ENCODE peak calls at places on chromosomes 4 and X, in nine cellular contexts. C is AML-193, S is RPMI7951, J is ecto neural progenitor cell, K is NCI-H446, X is ELR, P is AG04450, Y is body of pancreas, L is neural crest cell. H is an unnamed sample.

GRCh38 chr4:31089815-31090214 is 369.6 kb downstream of the PCDH7 start:
- DNase-seq in X (peak; percentile 39), J (no peak), P (no peak), L (no peak), K (peak; percentile 7), C (no peak), Y (peak; percentile 80), S (no peak), H (peak; percentile 90)

GRCh38 chrX:154541896-154542722 is 4.5 kb downstream of the G6PD start:
- DNase-seq in L (no peak), C (peak; percentile 31), P (peak; percentile 87), Y (peak; percentile 76), X (peak; percentile 92), S (peak; percentile 93), J (no peak), K (no peak), H (peak; percentile 90)

GRCh38 chrX:77451041-77451440 is 3.9 kb downstream of the FGF16 start:
- DNase-seq in S (peak; percentile 61), X (peak; percentile 68), P (no peak), K (no peak), J (no peak), Y (no peak), C (no peak), L (no peak), H (peak; percentile 34)

GRCh38 chr4:146029939-146030710 is 91.5 kb upstream of the ZNF827 start:
- DNase-seq in X (no peak), P (no peak), S (peak; percentile 9), L (no peak), J (no peak), C (no peak), K (no peak), Y (peak; percentile 15), H (no peak)

GRCh38 chr4:175456131-175456530 is 355.9 kb downstream of the GPM6A start:
- DNase-seq in S (no peak), Y (no peak), P (no peak), K (no peak), J (no peak), C (no peak), L (no peak), X (no peak), H (no peak)

GRCh38 chr4:1610791-1611500 is 73.2 kb downstream of the FAM53A start:
- DNase-seq in J (no peak), P (no peak), L (no peak), X (no peak), Y (no peak), C (no peak), S (no peak), K (no peak), H (no peak)

GRCh38 chr4:69710580-69710979 is 49.8 kb downstream of the SULT1B1 start:
- DNase-seq in L (no peak), P (no peak), J (no peak), S (no peak), X (no peak), Y (no peak), K (no peak), C (no peak), H (no peak)

GRCh38 chrX:130114141-130114561 is 3.9 kb upstream of the ELF4 start:
- DNase-seq in J (no peak), K (no peak), C (no peak), P (no peak), S (peak; percentile 70), X (peak; percentile 76), L (no peak), Y (no peak), H (no peak)

GRCh38 chrX:132107291-132107690 is 20.5 kb downstream of the FRMD7 start:
- DNase-seq in X (no peak), L (no peak), S (no peak), K (no peak), Y (no peak), C (no peak), P (no peak), J (no peak), H (no peak)

GRCh38 chr4:112214397-112215264 is 17.0 kb upstream of the AP1AR start:
- DNase-seq in C (peak; percentile 21), L (no peak), S (peak; percentile 41), X (peak; percentile 68), J (no peak), P (no peak), K (peak; percentile 3), Y (no peak), H (peak; percentile 30)

GRCh38 chrX:46777971-46778810 is 19.3 kb upstream of the SLC9A7 start:
- DNase-seq in Y (no peak), X (peak; percentile 30), J (no peak), C (no peak), S (peak; percentile 66), K (no peak), P (no peak), L (no peak), H (peak; percentile 45)

GRCh38 chrX:9471571-9471985 is 6.7 kb downstream of the TBL1X start:
- DNase-seq in J (no peak), K (no peak), Y (no peak), L (no peak), P (peak; percentile 3), C (no peak), S (no peak), X (no peak), H (no peak)

GRCh38 chr4:111943796-111944203 is 201.5 kb upstream of the FAM241A start:
- DNase-seq in Y (peak; percentile 38), K (no peak), C (peak; percentile 8), S (peak; percentile 66), L (peak; percentile 2), P (no peak), J (peak; percentile 64), X (peak; percentile 72), H (peak; percentile 77)

GRCh38 chr4:56272003-56272402 is 115.3 kb downstream of the AASDH start:
- DNase-seq in L (no peak), P (no peak), Y (no peak), C (no peak), X (no peak), K (no peak), S (no peak), J (no peak), H (no peak)

GRCh38 chr4:90120037-90120436 is 7.2 kb upstream of the CCSER1 start:
- DNase-seq in L (no peak), C (no peak), K (no peak), Y (no peak), S (no peak), J (no peak), X (no peak), P (no peak), H (no peak)

GRCh38 chr4:1998296-1998695 is 10.5 kb downstream of the NELFA start:
- DNase-seq in X (no peak), K (no peak), Y (no peak), L (no peak), S (no peak), C (no peak), J (no peak), P (no peak), H (no peak)

GRCh38 chrX:42976729-42977366 is 198.9 kb upstream of the PPP1R2C start:
- DNase-seq in X (no peak), Y (peak; percentile 23), P (no peak), J (no peak), L (no peak), K (no peak), C (no peak), S (no peak), H (no peak)

GRCh38 chrX:111728096-111728495 is 47.1 kb downstream of the ALG13 start:
- DNase-seq in J (no peak), L (no peak), X (no peak), Y (no peak), K (no peak), C (no peak), S (no peak), P (no peak), H (no peak)

GRCh38 chr4:47762376-47763266 is 75.2 kb downstream of the CORIN start:
- DNase-seq in Y (no peak), C (no peak), L (no peak), J (no peak), K (no peak), S (no peak), P (no peak), X (no peak), H (no peak)

GRCh38 chrX:102746134-102746584 is 25.6 kb downstream of the GPRASP3 start:
- DNase-seq in S (peak; percentile 16), K (no peak), X (peak; percentile 50), J (peak; percentile 62), Y (peak; percentile 44), C (no peak), P (no peak), L (no peak), H (no peak)

GRCh38 chrX:40922307-40922706 is 162.9 kb upstream of the USP9X start:
- DNase-seq in K (no peak), Y (no peak), X (peak; percentile 78), C (no peak), J (no peak), S (peak; percentile 80), P (no peak), L (no peak), H (peak; percentile 74)

GRCh38 chr4:123397276-123398150 is 918 bp downstream of the SPRY1 start:
- DNase-seq in C (peak; percentile 42), S (peak; percentile 54), P (no peak), L (peak; percentile 59), X (peak; percentile 47), K (no peak), Y (peak; percentile 71), J (peak; percentile 83), H (no peak)

GRCh38 chrX:44431206-44431605 is 87.7 kb upstream of the EFHC2 start:
- DNase-seq in J (no peak), X (peak; percentile 59), L (no peak), P (no peak), S (peak; percentile 54), C (no peak), Y (no peak), K (no peak), H (peak; percentile 6)

GRCh38 chrX:134801267-134801666 is 143.0 kb upstream of the PLAC1 start:
- DNase-seq in L (no peak), Y (no peak), C (no peak), K (no peak), X (peak; percentile 11), J (no peak), S (peak; percentile 18), P (no peak), H (no peak)

GRCh38 chr4:10018818-10019438 is 2.4 kb downstream of the SLC2A9 start:
- DNase-seq in C (peak; percentile 84), P (peak; percentile 67), J (peak; percentile 94), X (peak; percentile 83), L (peak; percentile 89), S (peak; percentile 81), K (peak; percentile 50), Y (peak; percentile 94), H (peak; percentile 85)

GRCh38 chr4:36000941-36001557 is 243.3 kb downstream of the ARAP2 start:
- DNase-seq in C (no peak), Y (no peak), J (no peak), S (no peak), X (no peak), P (no peak), K (no peak), L (no peak), H (no peak)

GRCh38 chr4:113186960-113187757 is 137.7 kb downstream of the ANK2 start:
- DNase-seq in P (no peak), Y (no peak), S (no peak), J (no peak), L (no peak), K (no peak), C (no peak), X (no peak), H (no peak)

H was measured in H4.